ENCODE peak calls at places on chromosomes 12 and 14, in eight cellular contexts. X is T-cell; L is NCI-H2081; J is frontal cortex; H is T-helper 9 cell; U is glomerular endothelial cell; R is foreskin fibroblast; B is effector memory CD8-positive, alpha-beta T cell. D is an unnamed sample.

GRCh38 chr12:65962921-65963883 is 138.9 kb downstream of the HMGA2 start:
- DNase-seq in X (peak; percentile 22), L (no peak), J (no peak), H (no peak), U (peak; percentile 75), R (peak; percentile 57), B (no peak), D (peak; percentile 72)

GRCh38 chr14:97456958-97457357 is 659.8 kb downstream of the VRK1 start:
- DNase-seq in X (no peak), L (no peak), J (no peak), H (peak; percentile 12), U (no peak), R (no peak), B (no peak), D (no peak)

GRCh38 chr12:12456637-12457036 is 99.8 kb downstream of the BORCS5 start:
- DNase-seq in X (no peak), L (no peak), J (no peak), H (no peak), U (no peak), R (peak; percentile 74), B (no peak), D (no peak)

GRCh38 chr14:70359076-70359424 is 433 bp downstream of the COX16 start:
- DNase-seq in X (no peak), L (no peak), J (no peak), H (peak; percentile 1), U (no peak), R (no peak), B (no peak), D (no peak)

GRCh38 chr14:101933209-101933608 is 31.2 kb upstream of the DYNC1H1 start:
- DNase-seq in X (no peak), L (no peak), J (no peak), H (no peak), U (no peak), R (no peak), B (no peak), D (no peak)

GRCh38 chr14:94120667-94121335 is 8.6 kb downstream of the IFI27L2 start:
- DNase-seq in X (no peak), L (no peak), J (no peak), H (no peak), U (no peak), R (peak; percentile 91), B (no peak), D (no peak)

GRCh38 chr12:6552140-6552551 is 3.7 kb downstream of the IFFO1 start:
- DNase-seq in X (no peak), L (no peak), J (no peak), H (no peak), U (no peak), R (peak; percentile 56), B (no peak), D (no peak)

GRCh38 chr12:113222730-113223531 is 1.7 kb downstream of the TPCN1 start:
- DNase-seq in X (peak; percentile 17), L (peak; percentile 27), J (peak; percentile 56), H (no peak), U (peak; percentile 90), R (peak; percentile 84), B (no peak), D (no peak)

GRCh38 chr12:25771062-25771461 is 187.4 kb upstream of the RASSF8 start:
- DNase-seq in X (no peak), L (no peak), J (no peak), H (no peak), U (no peak), R (peak; percentile 63), B (no peak), D (no peak)

GRCh38 chr14:91047174-91047753 is 13.2 kb downstream of the RPS6KA5 start:
- DNase-seq in X (no peak), L (no peak), J (no peak), H (no peak), U (no peak), R (no peak), B (peak; percentile 24), D (no peak)

GRCh38 chr12:127560041-127560478 is 706.9 kb upstream of the TMEM132C start:
- DNase-seq in X (no peak), L (no peak), J (no peak), H (no peak), U (no peak), R (no peak), B (no peak), D (no peak)

GRCh38 chr12:53994691-53995310 is 5.2 kb upstream of the HOXC9 start:
- DNase-seq in X (no peak), L (no peak), J (no peak), H (no peak), U (no peak), R (no peak), B (no peak), D (no peak)

GRCh38 chr14:67137744-67138371 is 51.4 kb upstream of the GARIN2 start:
- DNase-seq in X (no peak), L (peak; percentile 3), J (no peak), H (no peak), U (no peak), R (peak; percentile 25), B (no peak), D (no peak)

GRCh38 chr12:54984602-54985376 is at the start of gene TESPA1:
- DNase-seq in X (peak; percentile 93), L (no peak), J (no peak), H (peak; percentile 70), U (no peak), R (no peak), B (peak; percentile 76), D (no peak)

GRCh38 chr12:46187023-46187422 is 81.8 kb downstream of the SLC38A1 start:
- DNase-seq in X (no peak), L (no peak), J (no peak), H (no peak), U (no peak), R (peak; percentile 87), B (no peak), D (no peak)

GRCh38 chr14:21068521-21069387 is 1.4 kb upstream of the ARHGEF40 start:
- DNase-seq in X (peak; percentile 59), L (peak; percentile 72), J (peak; percentile 64), H (peak; percentile 45), U (no peak), R (peak; percentile 79), B (peak; percentile 62), D (peak; percentile 62)

GRCh38 chr14:65357091-65357490 is 55.4 kb upstream of the FUT8 start:
- DNase-seq in X (no peak), L (no peak), J (no peak), H (no peak), U (no peak), R (no peak), B (no peak), D (no peak)

GRCh38 chr12:7319934-7320333 is 16.1 kb downstream of the ACSM4 start:
- DNase-seq in X (no peak), L (no peak), J (no peak), H (no peak), U (no peak), R (peak; percentile 24), B (no peak), D (no peak)

GRCh38 chr12:51124504-51124903 is 41.1 kb upstream of the CSRNP2 start:
- DNase-seq in X (no peak), L (no peak), J (no peak), H (no peak), U (no peak), R (no peak), B (no peak), D (no peak)

GRCh38 chr12:113660941-113661340 is 189.3 kb upstream of the LHX5 start:
- DNase-seq in X (no peak), L (no peak), J (no peak), H (no peak), U (no peak), R (no peak), B (no peak), D (no peak)

GRCh38 chr12:666766-667308 is 3.6 kb upstream of the NINJ2 start:
- DNase-seq in X (no peak), L (no peak), J (no peak), H (no peak), U (no peak), R (peak; percentile 42), B (no peak), D (no peak)

GRCh38 chr12:81274619-81275018 is 196.7 kb downstream of the ACSS3 start:
- DNase-seq in X (no peak), L (no peak), J (no peak), H (no peak), U (no peak), R (no peak), B (no peak), D (no peak)

GRCh38 chr12:57549909-57550627 is at the start of gene KIF5A:
- DNase-seq in X (peak; percentile 51), L (peak; percentile 55), J (peak; percentile 65), H (peak; percentile 42), U (no peak), R (peak; percentile 39), B (peak; percentile 49), D (peak; percentile 80)